ENCODE peak calls at places on chromosome 14, in seven cellular contexts. N is K562, M is H1, D is HCT116, R is GM12878, F is HepG2, U is SK-N-SH. C is an unnamed sample.
A peak's percentile ranks its signal among the peaks of the same experiment; 100 is the strongest.

GRCh38 chr14:39060818-39061437 is 42.1 kb downstream of the SEC23A start:
- DNase-seq in N (no peak), M (no peak), D (no peak), R (peak; percentile 42), F (no peak), U (no peak), C (no peak)

GRCh38 chr14:89017417-89017816 is 193.0 kb downstream of the TTC8 start:
- DNase-seq in N (no peak), M (no peak), D (no peak), R (no peak), F (no peak), U (no peak), C (no peak)

GRCh38 chr14:24075485-24076301 is 4.3 kb downstream of the CPNE6 start:
- DNase-seq in N (no peak), M (no peak), D (no peak), R (no peak), F (no peak), U (no peak), C (no peak)

GRCh38 chr14:95256011-95256775 is 63.5 kb downstream of the CLMN start:
- DNase-seq in N (no peak), M (no peak), D (no peak), R (no peak), F (no peak), U (no peak), C (no peak)

GRCh38 chr14:98931126-98931525 is 340.9 kb downstream of the BCL11B start:
- DNase-seq in N (no peak), M (no peak), D (no peak), R (no peak), F (no peak), U (no peak), C (no peak)

GRCh38 chr14:57390806-57391562 is 598 bp downstream of the NAA30 start:
- DNase-seq in N (peak; percentile 38), M (no peak), D (no peak), R (no peak), F (no peak), U (peak; percentile 78), C (peak; percentile 14)

GRCh38 chr14:74611672-74612345 is at the start of gene LTBP2:
- DNase-seq in N (no peak), M (no peak), D (no peak), R (no peak), F (no peak), U (peak; percentile 68), C (peak; percentile 14)

GRCh38 chr14:71701990-71702389 is 230.2 kb upstream of the RGS6 start:
- DNase-seq in N (no peak), M (no peak), D (no peak), R (no peak), F (no peak), U (no peak), C (peak; percentile 87)

DNA sequence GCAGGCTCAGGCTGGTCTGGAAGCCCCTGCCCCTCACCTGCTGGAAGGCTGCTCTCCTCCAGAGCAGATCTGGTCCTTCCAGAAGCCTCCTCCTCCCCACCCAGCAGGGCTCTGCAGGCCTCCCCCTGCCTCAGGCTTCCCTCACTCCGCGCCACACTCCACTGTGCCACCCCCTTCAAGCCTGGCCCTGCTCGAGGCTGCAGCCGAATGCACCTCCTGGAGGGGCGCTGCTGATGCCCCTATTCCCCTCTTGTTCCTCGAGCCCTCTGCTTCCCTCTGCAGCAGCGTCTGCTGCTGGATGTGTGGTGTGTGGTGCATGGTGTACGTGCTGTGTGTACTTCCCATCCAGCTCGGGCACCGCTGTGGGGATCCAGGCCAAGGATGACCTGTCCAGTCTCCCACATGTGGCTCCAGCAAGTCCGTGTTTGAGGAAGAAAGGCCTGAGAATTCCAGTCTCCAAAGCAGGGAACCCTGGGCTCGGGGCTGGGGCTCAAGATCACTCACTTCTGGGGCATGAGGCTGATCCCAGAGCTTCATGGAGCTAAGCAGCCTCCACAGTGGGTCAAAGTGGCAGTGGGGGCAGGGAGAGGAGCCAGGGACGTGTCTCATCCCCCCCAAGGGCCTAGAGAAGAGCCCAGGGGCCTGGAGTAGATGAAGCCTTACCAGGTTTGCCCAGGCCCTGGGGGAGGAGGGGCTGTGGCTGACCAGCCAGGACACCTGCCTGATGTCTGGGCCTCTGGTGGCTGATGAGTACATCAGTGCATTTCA is 136.0 kb upstream of the C14orf180 start:
- DNase-seq in N (no peak), M (peak; percentile 17), D (no peak), R (no peak), F (no peak), U (peak; percentile 63), C (no peak)
- TF ChIP-seq JUND in N (no peak), M (no peak), D (no peak), R (no peak), F (no peak), U (no peak), C (no peak)

GRCh38 chr14:53126705-53127104 is 26.4 kb downstream of the DDHD1 start:
- DNase-seq in N (no peak), M (no peak), D (no peak), R (no peak), F (no peak), U (no peak), C (no peak)
- TF ChIP-seq JUND in N (no peak), M (no peak), D (no peak), R (no peak), F (no peak), U (no peak), C (no peak)

DNA sequence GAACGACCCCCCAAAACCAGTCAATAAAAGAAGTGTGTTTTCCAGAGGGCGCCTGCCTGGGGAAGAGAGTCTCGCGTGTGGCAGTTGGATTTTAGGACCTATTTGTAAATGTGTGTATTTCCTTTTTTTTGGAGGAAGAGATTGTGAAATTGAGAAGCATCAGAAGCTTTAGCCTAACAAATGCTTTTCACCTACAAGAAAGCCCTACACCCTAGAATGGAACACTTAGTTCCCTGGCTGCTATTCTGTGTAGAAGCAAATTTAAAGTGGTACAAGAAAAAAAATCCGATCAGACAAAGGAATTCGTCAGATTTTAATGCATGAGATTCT is 1.4 kb downstream of the RCOR1 start:
- DNase-seq in N (no peak), M (no peak), D (no peak), R (no peak), F (no peak), U (no peak), C (no peak)
- TF ChIP-seq JUND in N (no peak), M (no peak), D (no peak), R (no peak), F (no peak), U (no peak), C (no peak)

GRCh38 chr14:63564318-63564717 is 21.1 kb upstream of the PPP2R5E start:
- DNase-seq in N (no peak), M (no peak), D (no peak), R (no peak), F (no peak), U (no peak), C (peak; percentile 46)
- TF ChIP-seq JUND in N (no peak), M (no peak), D (no peak), R (no peak), F (no peak), U (no peak), C (no peak)

GRCh38 chr14:92392726-92393125 is 69.8 kb downstream of the SLC24A4 start:
- DNase-seq in N (peak; percentile 3), M (no peak), D (no peak), R (no peak), F (no peak), U (no peak), C (no peak)
- TF ChIP-seq JUND in N (no peak), M (no peak), D (no peak), R (no peak), F (no peak), U (no peak), C (no peak)